ENCODE peak calls at places on chromosomes 13 and 19, in eight cellular contexts. One of them, this sample, is unnamed. For H3K9me3, the result is how much of the 10 kb centered on the place peaks cover.

GRCh38 chr19:54364775-54365257 is at the start of gene LAIR1:
- DNase-seq in K562: no peak
- DNase-seq in ovary: no peak
- DNase-seq in thyroid gland: no peak
- DNase-seq in Karpas-422: no peak
- DNase-seq in sigmoid colon: no peak
- DNase-seq in prostate gland: no peak
- DNase-seq in left ventricle myocardium inferior: no peak
- DNase-seq in this sample: no peak

GRCh38 chr19:43984687-43985000 is 656 bp downstream of the ZNF155 start:
- DNase-seq in Karpas-422: no peak
- DNase-seq in thyroid gland: peak
- DNase-seq in left ventricle myocardium inferior: peak
- DNase-seq in sigmoid colon: no peak
- DNase-seq in prostate gland: peak
- DNase-seq in ovary: peak
- DNase-seq in K562: no peak
- DNase-seq in this sample: peak

GRCh38 chr19:41694831-41695635 is 7.0 kb upstream of the CEACAM7 start:
- DNase-seq in Karpas-422: no peak
- DNase-seq in K562: no peak
- DNase-seq in thyroid gland: no peak
- DNase-seq in left ventricle myocardium inferior: no peak
- DNase-seq in sigmoid colon: no peak
- DNase-seq in ovary: no peak
- DNase-seq in prostate gland: no peak
- DNase-seq in this sample: no peak

GRCh38 chr19:18118420-18119242 is 21.1 kb downstream of the MAST3 start:
- DNase-seq in left ventricle myocardium inferior: no peak
- DNase-seq in sigmoid colon: no peak
- DNase-seq in Karpas-422: no peak
- DNase-seq in K562: no peak
- DNase-seq in prostate gland: no peak
- DNase-seq in thyroid gland: peak
- DNase-seq in ovary: no peak
- DNase-seq in this sample: no peak

GRCh38 chr19:19805480-19805879 is 16.1 kb downstream of the ZNF506 start:
- DNase-seq in thyroid gland: no peak
- DNase-seq in sigmoid colon: no peak
- DNase-seq in prostate gland: no peak
- DNase-seq in Karpas-422: no peak
- DNase-seq in K562: no peak
- DNase-seq in ovary: no peak
- DNase-seq in left ventricle myocardium inferior: no peak
- DNase-seq in this sample: no peak

GRCh38 chr19:2720777-2721569 is at the start of gene DIRAS1:
- DNase-seq in prostate gland: no peak
- DNase-seq in K562: no peak
- DNase-seq in ovary: no peak
- DNase-seq in left ventricle myocardium inferior: no peak
- DNase-seq in thyroid gland: no peak
- DNase-seq in sigmoid colon: peak
- DNase-seq in Karpas-422: no peak
- DNase-seq in this sample: no peak

GRCh38 chr13:110957181-110957884 is 42.5 kb upstream of the ANKRD10 start:
- DNase-seq in ovary: no peak
- DNase-seq in sigmoid colon: no peak
- DNase-seq in Karpas-422: peak
- DNase-seq in left ventricle myocardium inferior: no peak
- DNase-seq in prostate gland: no peak
- DNase-seq in K562: peak
- DNase-seq in thyroid gland: no peak
- DNase-seq in this sample: no peak

GRCh38 chr19:19445911-19446361 is 40.5 kb downstream of the GATAD2A start:
- DNase-seq in sigmoid colon: no peak
- DNase-seq in ovary: no peak
- DNase-seq in thyroid gland: no peak
- DNase-seq in K562: no peak
- DNase-seq in Karpas-422: peak
- DNase-seq in prostate gland: no peak
- DNase-seq in left ventricle myocardium inferior: no peak
- DNase-seq in this sample: no peak

GRCh38 chr13:42412812-42413795 is 141.2 kb downstream of the AKAP11 start:
- DNase-seq in K562: no peak
- DNase-seq in prostate gland: no peak
- DNase-seq in Karpas-422: no peak
- DNase-seq in thyroid gland: peak
- DNase-seq in left ventricle myocardium inferior: no peak
- DNase-seq in ovary: no peak
- DNase-seq in sigmoid colon: no peak
- DNase-seq in this sample: no peak

GRCh38 chr19:41412953-41413352 is 14.2 kb downstream of the B3GNT8 start:
- DNase-seq in Karpas-422: no peak
- DNase-seq in left ventricle myocardium inferior: no peak
- DNase-seq in K562: no peak
- DNase-seq in sigmoid colon: no peak
- DNase-seq in ovary: no peak
- DNase-seq in thyroid gland: no peak
- DNase-seq in prostate gland: no peak
- DNase-seq in this sample: no peak

GRCh38 chr19:38496603-38497487 is 63.4 kb downstream of the RYR1 start:
- DNase-seq in K562: no peak
- DNase-seq in sigmoid colon: no peak
- DNase-seq in Karpas-422: no peak
- DNase-seq in prostate gland: no peak
- DNase-seq in ovary: peak
- DNase-seq in thyroid gland: no peak
- DNase-seq in left ventricle myocardium inferior: no peak
- DNase-seq in this sample: no peak

GRCh38 chr19:46218160-46218559 is 11.4 kb upstream of the IGFL1 start:
- DNase-seq in Karpas-422: peak
- DNase-seq in thyroid gland: peak
- DNase-seq in prostate gland: no peak
- DNase-seq in ovary: peak
- DNase-seq in left ventricle myocardium inferior: no peak
- DNase-seq in K562: peak
- DNase-seq in sigmoid colon: no peak
- DNase-seq in this sample: peak

GRCh38 chr19:17078920-17079709 is 3.5 kb downstream of the MYO9B start:
- DNase-seq in Karpas-422: peak
- DNase-seq in thyroid gland: no peak
- DNase-seq in prostate gland: no peak
- DNase-seq in K562: no peak
- DNase-seq in sigmoid colon: no peak
- DNase-seq in left ventricle myocardium inferior: no peak
- DNase-seq in ovary: no peak
- DNase-seq in this sample: no peak

GRCh38 chr19:11513946-11514345 is 8.3 kb upstream of the ZNF653 start:
- DNase-seq in left ventricle myocardium inferior: no peak
- DNase-seq in Karpas-422: no peak
- DNase-seq in sigmoid colon: no peak
- DNase-seq in K562: no peak
- DNase-seq in prostate gland: no peak
- DNase-seq in thyroid gland: no peak
- DNase-seq in ovary: no peak
- DNase-seq in this sample: no peak

GRCh38 chr13:20015763-20016162 is 57.2 kb downstream of the ZMYM2 start:
- DNase-seq in ovary: no peak
- DNase-seq in thyroid gland: no peak
- DNase-seq in left ventricle myocardium inferior: no peak
- DNase-seq in Karpas-422: no peak
- DNase-seq in prostate gland: no peak
- DNase-seq in K562: no peak
- DNase-seq in sigmoid colon: no peak
- DNase-seq in this sample: no peak

GRCh38 chr19:35756373-35757230 is at the start of gene HSPB6:
- DNase-seq in left ventricle myocardium inferior: peak
- DNase-seq in thyroid gland: peak
- DNase-seq in ovary: peak
- DNase-seq in sigmoid colon: peak
- DNase-seq in K562: no peak
- DNase-seq in Karpas-422: no peak
- DNase-seq in prostate gland: no peak
- DNase-seq in this sample: no peak

GRCh38 chr19:51366050-51366998 is at the start of gene ETFB:
- DNase-seq in Karpas-422: peak
- DNase-seq in prostate gland: peak
- DNase-seq in K562: peak
- DNase-seq in ovary: peak
- DNase-seq in left ventricle myocardium inferior: peak
- DNase-seq in thyroid gland: peak
- DNase-seq in sigmoid colon: peak
- DNase-seq in this sample: peak

GRCh38 chr19:31140717-31141116 is 208.5 kb downstream of the TSHZ3 start:
- DNase-seq in K562: no peak
- DNase-seq in left ventricle myocardium inferior: no peak
- DNase-seq in prostate gland: no peak
- DNase-seq in sigmoid colon: no peak
- DNase-seq in thyroid gland: no peak
- DNase-seq in ovary: no peak
- DNase-seq in Karpas-422: no peak
- DNase-seq in this sample: no peak

GRCh38 chr13:83498486-83499190 is 383.6 kb downstream of the SLITRK1 start:
- DNase-seq in ovary: no peak
- DNase-seq in thyroid gland: no peak
- DNase-seq in sigmoid colon: no peak
- DNase-seq in Karpas-422: no peak
- DNase-seq in left ventricle myocardium inferior: no peak
- DNase-seq in K562: no peak
- DNase-seq in prostate gland: no peak
- DNase-seq in this sample: peak

GRCh38 chr13:99120751-99121150 is 79.9 kb upstream of the UBAC2 start:
- DNase-seq in thyroid gland: no peak
- DNase-seq in K562: no peak
- DNase-seq in sigmoid colon: no peak
- DNase-seq in ovary: no peak
- DNase-seq in prostate gland: no peak
- DNase-seq in left ventricle myocardium inferior: no peak
- DNase-seq in Karpas-422: no peak
- DNase-seq in this sample: no peak

GRCh38 chr19:38004100-38004504 is 97.1 kb downstream of the SIPA1L3 start:
- DNase-seq in left ventricle myocardium inferior: no peak
- DNase-seq in thyroid gland: no peak
- DNase-seq in Karpas-422: no peak
- DNase-seq in sigmoid colon: no peak
- DNase-seq in K562: no peak
- DNase-seq in prostate gland: no peak
- DNase-seq in ovary: no peak
- DNase-seq in this sample: no peak

GRCh38 chr19:40800339-40800996 is 1.5 kb downstream of the EGLN2 start:
- DNase-seq in sigmoid colon: no peak
- DNase-seq in thyroid gland: no peak
- DNase-seq in left ventricle myocardium inferior: no peak
- DNase-seq in ovary: no peak
- DNase-seq in prostate gland: no peak
- DNase-seq in K562: no peak
- DNase-seq in Karpas-422: no peak
- DNase-seq in this sample: no peak

GRCh38 chr19:50720921-50721291 is 1.3 kb upstream of the SHANK1 start:
- DNase-seq in prostate gland: no peak
- DNase-seq in Karpas-422: peak
- DNase-seq in sigmoid colon: no peak
- DNase-seq in left ventricle myocardium inferior: no peak
- DNase-seq in K562: peak
- DNase-seq in ovary: no peak
- DNase-seq in thyroid gland: no peak
- DNase-seq in this sample: no peak

GRCh38 chr13:85638265-85638664 is 161.0 kb downstream of the SLITRK6 start:
- DNase-seq in sigmoid colon: no peak
- DNase-seq in Karpas-422: no peak
- DNase-seq in K562: no peak
- DNase-seq in ovary: no peak
- DNase-seq in thyroid gland: no peak
- DNase-seq in prostate gland: no peak
- DNase-seq in left ventricle myocardium inferior: no peak
- DNase-seq in this sample: no peak

GRCh38 chr13:85631801-85632200 is 167.4 kb downstream of the SLITRK6 start:
- DNase-seq in Karpas-422: no peak
- DNase-seq in prostate gland: no peak
- DNase-seq in ovary: no peak
- DNase-seq in sigmoid colon: no peak
- DNase-seq in thyroid gland: no peak
- DNase-seq in left ventricle myocardium inferior: no peak
- DNase-seq in K562: no peak
- DNase-seq in this sample: no peak

GRCh38 chr13:85632526-85633215 is 166.5 kb downstream of the SLITRK6 start:
- DNase-seq in sigmoid colon: no peak
- DNase-seq in Karpas-422: no peak
- DNase-seq in ovary: no peak
- DNase-seq in K562: no peak
- DNase-seq in left ventricle myocardium inferior: no peak
- DNase-seq in prostate gland: no peak
- DNase-seq in thyroid gland: no peak
- DNase-seq in this sample: no peak
- H3K4me3 ChIP-seq in sigmoid colon: no peak
- H3K4me3 ChIP-seq in Karpas-422: no peak
- H3K4me3 ChIP-seq in ovary: no peak
- H3K4me3 ChIP-seq in K562: no peak
- H3K4me3 ChIP-seq in left ventricle myocardium inferior: no peak
- H3K4me3 ChIP-seq in prostate gland: no peak
- H3K4me3 ChIP-seq in thyroid gland: no peak
- H3K4me3 ChIP-seq in this sample: no peak

GRCh38 chr13:112968380-112968909 is 569 bp upstream of the MCF2L start:
- DNase-seq in prostate gland: peak
- DNase-seq in thyroid gland: peak
- DNase-seq in sigmoid colon: peak
- DNase-seq in left ventricle myocardium inferior: peak
- DNase-seq in ovary: peak
- DNase-seq in K562: no peak
- DNase-seq in Karpas-422: no peak
- DNase-seq in this sample: no peak
- H3K27ac ChIP-seq in prostate gland: peak
- H3K27ac ChIP-seq in thyroid gland: peak
- H3K27ac ChIP-seq in sigmoid colon: peak
- H3K27ac ChIP-seq in left ventricle myocardium inferior: peak
- H3K27ac ChIP-seq in ovary: no peak
- H3K27ac ChIP-seq in K562: no peak
- H3K27ac ChIP-seq in Karpas-422: no peak
- H3K27ac ChIP-seq in this sample: no peak

DNA sequence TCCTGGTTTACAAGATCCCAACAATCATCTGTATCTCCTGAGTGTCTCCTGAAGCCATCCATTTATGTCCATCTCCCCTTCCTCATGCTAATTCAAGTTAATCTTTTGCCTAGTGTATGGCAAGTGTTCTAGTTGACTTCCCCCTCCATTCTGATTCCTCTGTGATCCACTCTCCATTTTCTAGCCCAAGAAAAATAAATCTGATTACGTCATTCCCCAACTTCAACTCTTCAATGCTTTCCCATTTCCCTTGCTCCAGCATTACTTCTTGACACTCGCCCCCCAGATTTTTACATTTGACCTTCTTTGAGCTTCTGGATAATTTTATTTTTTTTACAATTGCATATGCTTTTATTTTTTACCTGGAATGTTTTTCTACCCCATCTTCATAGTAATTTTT is 640.8 kb downstream of the TBC1D4 start:
- DNase-seq in K562: no peak
- DNase-seq in Karpas-422: no peak
- DNase-seq in sigmoid colon: no peak
- DNase-seq in thyroid gland: no peak
- DNase-seq in left ventricle myocardium inferior: no peak
- DNase-seq in prostate gland: no peak
- DNase-seq in ovary: no peak
- DNase-seq in this sample: no peak
- H3K9me3 ChIP-seq in K562: under half
- H3K9me3 ChIP-seq in Karpas-422: under half
- H3K9me3 ChIP-seq in sigmoid colon: under half
- H3K9me3 ChIP-seq in thyroid gland: under half
- H3K9me3 ChIP-seq in left ventricle myocardium inferior: under half
- H3K9me3 ChIP-seq in prostate gland: under half
- H3K9me3 ChIP-seq in ovary: under half
- H3K9me3 ChIP-seq in this sample: under half

GRCh38 chr13:29538625-29538976 is 56.9 kb downstream of the SLC7A1 start:
- DNase-seq in ovary: no peak
- DNase-seq in prostate gland: no peak
- DNase-seq in sigmoid colon: no peak
- DNase-seq in Karpas-422: no peak
- DNase-seq in left ventricle myocardium inferior: no peak
- DNase-seq in thyroid gland: no peak
- DNase-seq in K562: no peak
- DNase-seq in this sample: no peak
- H3K4me3 ChIP-seq in ovary: no peak
- H3K4me3 ChIP-seq in prostate gland: no peak
- H3K4me3 ChIP-seq in sigmoid colon: no peak
- H3K4me3 ChIP-seq in Karpas-422: no peak
- H3K4me3 ChIP-seq in left ventricle myocardium inferior: no peak
- H3K4me3 ChIP-seq in thyroid gland: no peak
- H3K4me3 ChIP-seq in K562: no peak
- H3K4me3 ChIP-seq in this sample: no peak

This sample was measured in SJCRH30.